ENCODE peak calls at places on chromosomes 4 and X, in six cellular contexts. V is GM12878, D is heart left ventricle, K is tibial nerve, G is heart right ventricle, I is transverse colon. N is an unnamed sample. For H3K4me1, the result is how much of the 10 kb centered on the place peaks cover.

GRCh38 chrX:10089378-10089795 is 67.4 kb upstream of the CLCN4 start:
- DNase-seq in V (no peak), D (no peak), K (no peak), G (no peak), I (no peak), N (no peak)

GRCh38 chr4:121668368-121669162 is 28.2 kb downstream of the ANXA5 start:
- DNase-seq in V (no peak), D (no peak), K (no peak), G (no peak), I (no peak), N (no peak)

GRCh38 chr4:41346306-41347061 is 89.8 kb downstream of the UCHL1 start:
- DNase-seq in V (no peak), D (no peak), K (no peak), G (no peak), I (no peak), N (no peak)

GRCh38 chr4:153729901-153730300 is 29.9 kb downstream of the RNF175 start:
- DNase-seq in V (no peak), D (no peak), K (no peak), G (no peak), I (no peak), N (no peak)

GRCh38 chrX:93875621-93876282 is 201.7 kb downstream of the FAM133A start:
- DNase-seq in V (no peak), D (no peak), K (no peak), G (no peak), I (no peak), N (no peak)

GRCh38 chr4:29734343-29734742 is 985.8 kb upstream of the PCDH7 start:
- DNase-seq in V (no peak), D (no peak), K (no peak), G (no peak), I (no peak), N (no peak)

GRCh38 chr4:123788577-123788976 is 392.0 kb downstream of the SPRY1 start:
- DNase-seq in V (no peak), D (no peak), K (no peak), G (no peak), I (no peak), N (no peak)

GRCh38 chrX:1400731-1401471 is 9.0 kb upstream of the SLC25A6 start:
- DNase-seq in V (no peak), D (peak), K (no peak), G (peak), I (no peak), N (no peak)

GRCh38 chrX:132219343-132219768 is at the start of gene RAP2C:
- DNase-seq in V (no peak), D (peak), K (peak), G (peak), I (peak), N (peak)

GRCh38 chrX:40922307-40922706 is 162.9 kb upstream of the USP9X start:
- DNase-seq in V (no peak), D (no peak), K (no peak), G (no peak), I (no peak), N (no peak)

GRCh38 chr4:11301075-11301660 is 127.5 kb downstream of the HS3ST1 start:
- DNase-seq in V (no peak), D (no peak), K (no peak), G (no peak), I (peak), N (no peak)

GRCh38 chrX:52424658-52425057 is 55.8 kb downstream of the XAGE2 start:
- DNase-seq in V (no peak), D (no peak), K (no peak), G (no peak), I (no peak), N (no peak)

GRCh38 chrX:9147631-9148189 is 113.8 kb upstream of the FAM9B start:
- DNase-seq in V (no peak), D (no peak), K (no peak), G (no peak), I (no peak), N (no peak)

GRCh38 chr4:25103423-25103822 is 56.8 kb downstream of the SEPSECS start:
- DNase-seq in V (no peak), D (no peak), K (no peak), G (peak), I (no peak), N (no peak)

GRCh38 chr4:123481034-123481433 is 84.4 kb downstream of the SPRY1 start:
- DNase-seq in V (no peak), D (no peak), K (no peak), G (no peak), I (no peak), N (no peak)

GRCh38 chrX:153397256-153397960 is 3.7 kb downstream of the PNMA6E start:
- DNase-seq in V (no peak), D (no peak), K (no peak), G (no peak), I (no peak), N (no peak)

GRCh38 chr4:3311095-3311372 is 18.2 kb downstream of the RGS12 start:
- DNase-seq in V (no peak), D (peak), K (no peak), G (no peak), I (no peak), N (peak)

GRCh38 chr4:178140326-178140915 is 698.2 kb upstream of the AGA start:
- DNase-seq in V (no peak), D (no peak), K (no peak), G (no peak), I (no peak), N (no peak)

GRCh38 chrX:107673933-107674479 is 45.7 kb downstream of the PRPS1 start:
- DNase-seq in V (peak), D (peak), K (peak), G (peak), I (peak), N (no peak)

GRCh38 chr4:3393171-3393570 is 48.6 kb upstream of the HGFAC start:
- DNase-seq in V (no peak), D (peak), K (no peak), G (no peak), I (no peak), N (no peak)

GRCh38 chr4:141541851-141542250 is 94.5 kb upstream of the IL15 start:
- DNase-seq in V (no peak), D (no peak), K (no peak), G (no peak), I (no peak), N (no peak)

GRCh38 chr4:106109929-106110328 is 206.1 kb downstream of the TBCK start:
- DNase-seq in V (no peak), D (no peak), K (no peak), G (no peak), I (no peak), N (no peak)

GRCh38 chrX:118637997-118638396 is 89.4 kb upstream of the IL13RA1 start:
- DNase-seq in V (no peak), D (no peak), K (no peak), G (no peak), I (no peak), N (no peak)

GRCh38 chr4:107492566-107492965 is 227.5 kb downstream of the PAPSS1 start:
- DNase-seq in V (no peak), D (no peak), K (no peak), G (no peak), I (no peak), N (no peak)

GRCh38 chr4:126046081-126046614 is 731.4 kb downstream of the FAT4 start:
- DNase-seq in V (no peak), D (no peak), K (no peak), G (no peak), I (no peak), N (no peak)

GRCh38 chr4:72505314-72505744 is 63.7 kb downstream of the ADAMTS3 start:
- DNase-seq in V (no peak), D (no peak), K (no peak), G (no peak), I (no peak), N (peak)

GRCh38 chr4:151801547-151802516 is 41.0 kb upstream of the GATB start:
- DNase-seq in V (no peak), D (no peak), K (no peak), G (no peak), I (peak), N (peak)

GRCh38 chrX:3299626-3300025 is 46.8 kb downstream of the MXRA5 start:
- DNase-seq in V (no peak), D (no peak), K (no peak), G (no peak), I (no peak), N (no peak)

DNA sequence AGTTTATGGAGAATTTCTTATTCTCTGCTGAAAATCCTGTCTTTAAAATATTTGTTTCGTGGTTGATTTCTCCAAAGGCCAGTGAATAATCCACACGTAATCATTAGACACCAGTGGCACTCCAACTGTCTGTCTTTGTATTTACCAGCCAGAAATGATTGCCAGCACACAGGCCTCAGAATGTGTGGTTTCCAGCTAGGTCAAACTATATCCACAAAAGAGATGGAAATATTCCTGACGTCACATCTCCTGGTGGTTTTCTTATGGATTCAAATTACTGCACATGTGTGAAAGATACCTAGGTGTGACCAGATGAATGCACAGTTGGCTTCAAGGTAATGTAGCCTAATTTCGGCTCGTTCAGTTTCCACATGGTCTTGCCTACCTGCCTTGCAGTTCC is 27.2 kb upstream of the TENM3 start:
- DNase-seq in V (no peak), D (no peak), K (no peak), G (no peak), I (no peak), N (no peak)
- H3K4me1 ChIP-seq in V (under half), D (under half), K (under half), G (under half), I (under half), N (under half)

DNA sequence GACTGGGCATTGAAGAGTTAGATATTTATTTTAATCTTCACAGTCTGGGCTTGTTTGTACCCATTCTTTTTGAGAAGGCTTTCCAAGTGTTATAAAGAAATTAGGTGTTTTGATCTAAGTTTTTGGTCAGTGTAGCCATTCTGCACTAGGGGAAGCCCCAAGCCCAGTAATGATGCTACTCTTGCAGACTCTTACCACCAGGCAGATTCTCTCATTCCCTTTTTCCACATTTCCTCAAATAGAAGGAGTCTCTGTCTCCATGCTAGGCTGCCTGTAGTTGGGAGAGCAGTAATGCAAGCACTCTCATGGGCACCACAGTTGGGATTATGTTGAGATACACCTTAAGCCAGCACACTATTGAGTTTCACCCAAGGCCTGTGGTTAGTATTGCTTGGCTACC is 21.5 kb downstream of the CDX4 start:
- DNase-seq in V (no peak), D (no peak), K (no peak), G (no peak), I (no peak), N (no peak)
- TF ChIP-seq CTCF in V (no peak), D (no peak), K (no peak), G (no peak), I (no peak), N (no peak)

DNA sequence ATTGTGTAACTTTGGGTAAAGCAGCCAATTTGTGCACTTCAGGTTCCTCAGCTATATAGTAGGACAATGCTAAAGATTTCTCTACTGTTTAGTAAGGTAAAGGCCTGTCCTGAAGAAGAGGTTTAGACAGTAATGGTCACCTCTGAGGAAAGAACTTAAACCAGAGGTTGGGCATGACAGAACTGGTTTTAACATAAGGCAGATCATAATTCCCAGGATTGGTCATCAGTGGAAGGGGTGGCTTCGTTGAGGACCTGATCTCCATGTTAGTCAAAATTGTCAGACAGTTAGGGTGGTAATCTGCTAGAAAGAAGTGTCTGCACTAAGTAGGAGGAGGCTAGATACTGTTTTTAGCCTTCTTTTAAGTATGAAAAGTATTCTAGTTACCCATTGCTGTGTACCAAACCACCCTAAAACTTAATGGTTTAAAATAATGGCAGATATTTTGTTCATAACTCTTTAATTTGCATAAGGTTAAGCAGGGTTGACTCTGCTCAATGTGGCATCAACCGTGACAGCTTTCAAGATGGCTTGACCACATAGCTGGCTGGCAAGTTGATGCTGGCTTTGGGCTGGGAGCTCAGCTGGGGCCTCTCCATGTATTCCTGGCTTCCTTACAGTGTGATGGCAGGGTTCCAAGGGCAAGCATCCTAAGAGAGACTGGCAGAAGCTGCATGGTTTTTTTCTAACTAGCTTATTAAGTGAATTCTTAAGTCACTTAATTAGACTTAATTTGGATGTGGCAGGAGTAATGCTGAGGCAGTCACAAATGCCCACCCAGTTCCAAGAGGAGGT is 4.3 kb downstream of the RP2 start:
- DNase-seq in V (no peak), D (no peak), K (no peak), G (no peak), I (no peak), N (peak)
- H3K4me3 ChIP-seq in V (no peak), D (no peak), K (no peak), G (no peak), I (no peak), N (no peak)

DNA sequence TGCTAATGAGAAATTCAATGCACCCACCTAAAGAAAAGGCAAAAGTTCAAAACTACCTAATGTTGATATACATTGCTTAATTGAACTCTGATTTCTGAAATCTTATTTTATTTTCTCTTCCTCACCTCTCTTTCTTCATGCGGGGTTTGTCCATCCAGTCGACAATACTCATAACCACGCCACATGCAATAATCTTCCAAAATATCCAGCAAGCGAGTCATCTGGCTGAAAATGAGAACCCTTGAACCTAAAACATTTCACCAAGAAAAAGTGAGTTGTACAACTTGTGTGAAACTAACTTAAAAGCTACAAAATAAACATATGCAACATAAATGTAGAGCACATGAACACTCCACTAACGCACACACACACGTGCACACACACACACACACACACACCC is 26.7 kb downstream of the SMARCA1 start:
- DNase-seq in V (no peak), D (no peak), K (no peak), G (no peak), I (no peak), N (no peak)
- H3K4me1 ChIP-seq in V (under half), D (under half), K (under half), G (under half), I (under half), N (under half)

DNA sequence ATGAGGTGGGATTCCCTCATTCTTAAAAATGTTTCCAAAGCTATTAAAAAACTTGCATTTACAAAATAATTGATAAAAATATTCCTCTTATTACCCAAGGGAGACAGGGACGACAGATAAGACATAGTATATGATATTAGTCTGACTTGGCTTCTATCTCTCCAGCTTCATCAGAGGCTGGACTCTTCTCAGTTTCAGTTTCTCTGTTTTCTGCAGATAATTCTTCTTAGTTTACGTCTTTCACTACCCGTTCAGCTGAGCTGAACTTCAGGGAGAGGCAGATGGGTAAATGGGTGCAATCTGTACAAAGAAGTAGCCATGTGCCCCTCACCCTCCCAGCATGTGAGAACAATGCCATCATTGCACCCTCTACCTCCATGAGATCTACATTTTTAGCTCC is 214.0 kb upstream of the SLIT2 start:
- DNase-seq in V (no peak), D (no peak), K (no peak), G (no peak), I (no peak), N (no peak)
- TF ChIP-seq CTCF in V (no peak), D (no peak), K (no peak), G (no peak), I (no peak), N (no peak)

DNA sequence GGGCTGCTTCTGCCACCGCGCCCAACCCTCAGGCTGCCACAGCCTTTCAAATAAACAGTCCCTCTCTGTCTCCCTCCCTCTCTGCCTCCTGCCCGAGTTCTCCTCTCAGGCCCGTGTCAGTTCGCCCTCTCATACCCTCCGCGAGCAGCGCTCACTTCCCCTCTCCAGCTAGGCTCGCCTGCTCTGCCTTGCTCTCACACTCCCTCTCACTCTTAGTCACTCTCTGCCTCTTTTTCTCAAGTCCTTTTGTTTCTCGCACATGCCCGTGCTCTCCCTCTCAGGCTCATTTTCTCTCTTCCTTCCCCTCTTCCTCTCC is 3.2 kb downstream of the EFNB1 start:
- DNase-seq in V (no peak), D (no peak), K (no peak), G (peak), I (peak), N (no peak)
- H3K4me3 ChIP-seq in V (no peak), D (peak), K (peak), G (peak), I (peak), N (peak)

GRCh38 chr4:159151701-159152100 is 48.8 kb downstream of the RAPGEF2 start:
- DNase-seq in V (no peak), D (no peak), K (no peak), G (no peak), I (no peak), N (no peak)
- H3K4me1 ChIP-seq in V (under half), D (under half), K (under half), G (half or more), I (under half), N (under half)

N was measured in BE2C.